ENCODE peak calls at places on chromosome 10, in ten cellular contexts. One of them, this sample, is unnamed.

GRCh38 chr10:10120671-10121070 is 897.0 kb upstream of the CELF2 start:
- DNase-seq in fibroblast of mammary gland: no peak
- DNase-seq in A549: no peak
- DNase-seq in IMR-90: no peak
- DNase-seq in psoas muscle: no peak
- DNase-seq in upper lobe of right lung: no peak
- DNase-seq in gastrocnemius medialis: no peak
- DNase-seq in mucosa of descending colon: no peak
- DNase-seq in colonic mucosa: no peak
- DNase-seq in HCT116: no peak
- DNase-seq in this sample: no peak

GRCh38 chr10:33085313-33085833 is 127.3 kb upstream of the ITGB1 start:
- DNase-seq in fibroblast of mammary gland: no peak
- DNase-seq in A549: no peak
- DNase-seq in IMR-90: no peak
- DNase-seq in psoas muscle: no peak
- DNase-seq in upper lobe of right lung: no peak
- DNase-seq in gastrocnemius medialis: no peak
- DNase-seq in mucosa of descending colon: no peak
- DNase-seq in colonic mucosa: no peak
- DNase-seq in HCT116: no peak
- DNase-seq in this sample: no peak

GRCh38 chr10:124619195-124619594 is 125.0 kb downstream of the FAM53B start:
- DNase-seq in fibroblast of mammary gland: no peak
- DNase-seq in A549: no peak
- DNase-seq in IMR-90: peak
- DNase-seq in psoas muscle: no peak
- DNase-seq in upper lobe of right lung: no peak
- DNase-seq in gastrocnemius medialis: no peak
- DNase-seq in mucosa of descending colon: no peak
- DNase-seq in colonic mucosa: peak
- DNase-seq in HCT116: no peak
- DNase-seq in this sample: no peak

GRCh38 chr10:125707852-125708468 is 11.5 kb upstream of the EDRF1 start:
- DNase-seq in fibroblast of mammary gland: peak
- DNase-seq in A549: peak
- DNase-seq in IMR-90: peak
- DNase-seq in psoas muscle: no peak
- DNase-seq in upper lobe of right lung: no peak
- DNase-seq in gastrocnemius medialis: no peak
- DNase-seq in mucosa of descending colon: no peak
- DNase-seq in colonic mucosa: no peak
- DNase-seq in HCT116: peak
- DNase-seq in this sample: no peak

GRCh38 chr10:8331896-8332729 is 277.6 kb downstream of the GATA3 start:
- DNase-seq in fibroblast of mammary gland: peak
- DNase-seq in A549: peak
- DNase-seq in IMR-90: peak
- DNase-seq in psoas muscle: peak
- DNase-seq in upper lobe of right lung: peak
- DNase-seq in gastrocnemius medialis: no peak
- DNase-seq in mucosa of descending colon: peak
- DNase-seq in colonic mucosa: peak
- DNase-seq in HCT116: no peak
- DNase-seq in this sample: peak

GRCh38 chr10:132626761-132627735 is 89.5 kb downstream of the INPP5A start:
- DNase-seq in fibroblast of mammary gland: no peak
- DNase-seq in A549: no peak
- DNase-seq in IMR-90: no peak
- DNase-seq in psoas muscle: peak
- DNase-seq in upper lobe of right lung: peak
- DNase-seq in gastrocnemius medialis: no peak
- DNase-seq in mucosa of descending colon: no peak
- DNase-seq in colonic mucosa: no peak
- DNase-seq in HCT116: no peak
- DNase-seq in this sample: no peak

GRCh38 chr10:86821600-86821999 is 65.2 kb downstream of the BMPR1A start:
- DNase-seq in fibroblast of mammary gland: peak
- DNase-seq in A549: no peak
- DNase-seq in IMR-90: peak
- DNase-seq in psoas muscle: no peak
- DNase-seq in upper lobe of right lung: no peak
- DNase-seq in gastrocnemius medialis: no peak
- DNase-seq in mucosa of descending colon: no peak
- DNase-seq in colonic mucosa: no peak
- DNase-seq in HCT116: no peak
- DNase-seq in this sample: no peak

GRCh38 chr10:17201165-17202013 is at the start of gene TRDMT1:
- DNase-seq in fibroblast of mammary gland: peak
- DNase-seq in A549: peak
- DNase-seq in IMR-90: peak
- DNase-seq in psoas muscle: peak
- DNase-seq in upper lobe of right lung: peak
- DNase-seq in gastrocnemius medialis: peak
- DNase-seq in mucosa of descending colon: peak
- DNase-seq in colonic mucosa: peak
- DNase-seq in HCT116: peak
- DNase-seq in this sample: peak

GRCh38 chr10:7233259-7233991 is 177.4 kb downstream of the SFMBT2 start:
- DNase-seq in fibroblast of mammary gland: no peak
- DNase-seq in A549: no peak
- DNase-seq in IMR-90: no peak
- DNase-seq in psoas muscle: no peak
- DNase-seq in upper lobe of right lung: peak
- DNase-seq in gastrocnemius medialis: peak
- DNase-seq in mucosa of descending colon: no peak
- DNase-seq in colonic mucosa: no peak
- DNase-seq in HCT116: no peak
- DNase-seq in this sample: no peak

GRCh38 chr10:35940067-35940989 is 298.2 kb upstream of the FZD8 start:
- DNase-seq in fibroblast of mammary gland: peak
- DNase-seq in A549: no peak
- DNase-seq in IMR-90: peak
- DNase-seq in psoas muscle: no peak
- DNase-seq in upper lobe of right lung: no peak
- DNase-seq in gastrocnemius medialis: no peak
- DNase-seq in mucosa of descending colon: peak
- DNase-seq in colonic mucosa: peak
- DNase-seq in HCT116: no peak
- DNase-seq in this sample: peak

GRCh38 chr10:71239946-71240795 is 27.8 kb downstream of the UNC5B start:
- DNase-seq in fibroblast of mammary gland: no peak
- DNase-seq in A549: no peak
- DNase-seq in IMR-90: no peak
- DNase-seq in psoas muscle: peak
- DNase-seq in upper lobe of right lung: no peak
- DNase-seq in gastrocnemius medialis: no peak
- DNase-seq in mucosa of descending colon: no peak
- DNase-seq in colonic mucosa: no peak
- DNase-seq in HCT116: no peak
- DNase-seq in this sample: peak

GRCh38 chr10:121070257-121070656 is 219.1 kb downstream of the WDR11 start:
- DNase-seq in fibroblast of mammary gland: no peak
- DNase-seq in A549: peak
- DNase-seq in IMR-90: no peak
- DNase-seq in psoas muscle: no peak
- DNase-seq in upper lobe of right lung: no peak
- DNase-seq in gastrocnemius medialis: no peak
- DNase-seq in mucosa of descending colon: peak
- DNase-seq in colonic mucosa: peak
- DNase-seq in HCT116: peak
- DNase-seq in this sample: no peak

GRCh38 chr10:108789911-108790310 is 1133.4 kb downstream of the XPNPEP1 start:
- DNase-seq in fibroblast of mammary gland: peak
- DNase-seq in A549: no peak
- DNase-seq in IMR-90: peak
- DNase-seq in psoas muscle: no peak
- DNase-seq in upper lobe of right lung: no peak
- DNase-seq in gastrocnemius medialis: no peak
- DNase-seq in mucosa of descending colon: no peak
- DNase-seq in colonic mucosa: no peak
- DNase-seq in HCT116: no peak
- DNase-seq in this sample: no peak

GRCh38 chr10:32348297-32349198 is 1.6 kb upstream of the EPC1 start:
- DNase-seq in fibroblast of mammary gland: no peak
- DNase-seq in A549: no peak
- DNase-seq in IMR-90: no peak
- DNase-seq in psoas muscle: no peak
- DNase-seq in upper lobe of right lung: no peak
- DNase-seq in gastrocnemius medialis: no peak
- DNase-seq in mucosa of descending colon: no peak
- DNase-seq in colonic mucosa: no peak
- DNase-seq in HCT116: no peak
- DNase-seq in this sample: no peak

GRCh38 chr10:4767033-4767814 is 58.8 kb upstream of the AKR1E2 start:
- DNase-seq in fibroblast of mammary gland: peak
- DNase-seq in A549: peak
- DNase-seq in IMR-90: peak
- DNase-seq in psoas muscle: no peak
- DNase-seq in upper lobe of right lung: no peak
- DNase-seq in gastrocnemius medialis: no peak
- DNase-seq in mucosa of descending colon: peak
- DNase-seq in colonic mucosa: peak
- DNase-seq in HCT116: peak
- DNase-seq in this sample: no peak

GRCh38 chr10:97795886-97796285 is 24.1 kb upstream of the SFRP5 start:
- DNase-seq in fibroblast of mammary gland: no peak
- DNase-seq in A549: no peak
- DNase-seq in IMR-90: no peak
- DNase-seq in psoas muscle: no peak
- DNase-seq in upper lobe of right lung: no peak
- DNase-seq in gastrocnemius medialis: no peak
- DNase-seq in mucosa of descending colon: no peak
- DNase-seq in colonic mucosa: no peak
- DNase-seq in HCT116: no peak
- DNase-seq in this sample: no peak
- TF ChIP-seq CTCF in fibroblast of mammary gland: no peak
- TF ChIP-seq CTCF in A549: no peak
- TF ChIP-seq CTCF in IMR-90: no peak
- TF ChIP-seq CTCF in psoas muscle: no peak
- TF ChIP-seq CTCF in upper lobe of right lung: no peak
- TF ChIP-seq CTCF in gastrocnemius medialis: no peak
- TF ChIP-seq CTCF in mucosa of descending colon: no peak
- TF ChIP-seq CTCF in colonic mucosa: no peak
- TF ChIP-seq CTCF in HCT116: peak
- TF ChIP-seq CTCF in this sample: peak

GRCh38 chr10:12606461-12606860 is 257.1 kb downstream of the CAMK1D start:
- DNase-seq in fibroblast of mammary gland: no peak
- DNase-seq in A549: no peak
- DNase-seq in IMR-90: no peak
- DNase-seq in psoas muscle: no peak
- DNase-seq in upper lobe of right lung: no peak
- DNase-seq in gastrocnemius medialis: no peak
- DNase-seq in mucosa of descending colon: peak
- DNase-seq in colonic mucosa: peak
- DNase-seq in HCT116: no peak
- DNase-seq in this sample: no peak
- H3K4me3 ChIP-seq in fibroblast of mammary gland: no peak
- H3K4me3 ChIP-seq in A549: no peak
- H3K4me3 ChIP-seq in IMR-90: no peak
- H3K4me3 ChIP-seq in psoas muscle: no peak
- H3K4me3 ChIP-seq in upper lobe of right lung: no peak
- H3K4me3 ChIP-seq in gastrocnemius medialis: no peak
- H3K4me3 ChIP-seq in mucosa of descending colon: no peak
- H3K4me3 ChIP-seq in colonic mucosa: peak
- H3K4me3 ChIP-seq in HCT116: no peak
- H3K4me3 ChIP-seq in this sample: no peak

GRCh38 chr10:103072891-103073290 is 120.2 kb downstream of the NT5C2 start:
- DNase-seq in fibroblast of mammary gland: no peak
- DNase-seq in A549: no peak
- DNase-seq in IMR-90: no peak
- DNase-seq in psoas muscle: no peak
- DNase-seq in upper lobe of right lung: no peak
- DNase-seq in gastrocnemius medialis: no peak
- DNase-seq in mucosa of descending colon: no peak
- DNase-seq in colonic mucosa: no peak
- DNase-seq in HCT116: no peak
- DNase-seq in this sample: no peak

GRCh38 chr10:103072276-103072675 is 120.8 kb downstream of the NT5C2 start:
- DNase-seq in fibroblast of mammary gland: no peak
- DNase-seq in A549: no peak
- DNase-seq in IMR-90: no peak
- DNase-seq in psoas muscle: no peak
- DNase-seq in upper lobe of right lung: no peak
- DNase-seq in gastrocnemius medialis: no peak
- DNase-seq in mucosa of descending colon: no peak
- DNase-seq in colonic mucosa: no peak
- DNase-seq in HCT116: no peak
- DNase-seq in this sample: no peak

GRCh38 chr10:103067951-103068350 is 125.1 kb downstream of the NT5C2 start:
- DNase-seq in fibroblast of mammary gland: peak
- DNase-seq in A549: no peak
- DNase-seq in IMR-90: peak
- DNase-seq in psoas muscle: no peak
- DNase-seq in upper lobe of right lung: no peak
- DNase-seq in gastrocnemius medialis: no peak
- DNase-seq in mucosa of descending colon: no peak
- DNase-seq in colonic mucosa: no peak
- DNase-seq in HCT116: no peak
- DNase-seq in this sample: no peak

GRCh38 chr10:103067484-103067883 is 125.6 kb downstream of the NT5C2 start:
- DNase-seq in fibroblast of mammary gland: no peak
- DNase-seq in A549: no peak
- DNase-seq in IMR-90: no peak
- DNase-seq in psoas muscle: no peak
- DNase-seq in upper lobe of right lung: no peak
- DNase-seq in gastrocnemius medialis: no peak
- DNase-seq in mucosa of descending colon: no peak
- DNase-seq in colonic mucosa: no peak
- DNase-seq in HCT116: no peak
- DNase-seq in this sample: no peak

GRCh38 chr10:103069453-103070331 is 123.4 kb downstream of the NT5C2 start:
- DNase-seq in fibroblast of mammary gland: peak
- DNase-seq in A549: peak
- DNase-seq in IMR-90: peak
- DNase-seq in psoas muscle: peak
- DNase-seq in upper lobe of right lung: peak
- DNase-seq in gastrocnemius medialis: no peak
- DNase-seq in mucosa of descending colon: peak
- DNase-seq in colonic mucosa: peak
- DNase-seq in HCT116: peak
- DNase-seq in this sample: peak
- TF ChIP-seq CTCF in fibroblast of mammary gland: peak
- TF ChIP-seq CTCF in A549: peak
- TF ChIP-seq CTCF in IMR-90: peak
- TF ChIP-seq CTCF in psoas muscle: peak
- TF ChIP-seq CTCF in upper lobe of right lung: peak
- TF ChIP-seq CTCF in gastrocnemius medialis: peak
- TF ChIP-seq CTCF in mucosa of descending colon: peak
- TF ChIP-seq CTCF in colonic mucosa: peak
- TF ChIP-seq CTCF in HCT116: peak
- TF ChIP-seq CTCF in this sample: peak

DNA sequence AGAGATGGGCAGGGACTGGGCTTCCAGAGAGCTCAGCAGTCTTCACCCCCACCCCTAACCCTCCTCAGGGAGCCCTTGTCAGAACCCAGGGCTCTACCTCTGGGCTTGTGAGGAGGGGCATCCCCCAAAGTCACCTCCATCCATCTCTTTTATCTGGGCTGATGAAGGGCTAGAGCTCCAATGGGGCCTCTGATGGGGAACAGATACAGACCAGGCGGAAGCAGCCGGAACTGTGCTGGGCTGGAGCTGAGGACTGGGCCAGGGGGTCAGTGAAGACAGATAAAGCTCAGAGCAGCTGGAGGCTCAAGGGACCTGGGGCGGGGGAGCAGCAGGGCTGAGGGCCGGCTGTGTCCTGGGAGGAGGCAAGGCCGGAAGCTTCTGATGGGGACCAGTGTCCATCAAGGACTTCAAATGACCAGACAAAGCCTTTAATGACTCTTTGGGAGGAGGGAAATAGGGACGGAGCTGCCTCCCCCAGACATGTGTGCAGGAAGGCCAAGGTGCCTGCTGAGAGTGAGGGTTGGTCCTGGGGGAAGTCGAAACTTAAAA is 10.2 kb downstream of the KAZALD1 start:
- DNase-seq in fibroblast of mammary gland: no peak
- DNase-seq in A549: no peak
- DNase-seq in IMR-90: no peak
- DNase-seq in psoas muscle: no peak
- DNase-seq in upper lobe of right lung: no peak
- DNase-seq in gastrocnemius medialis: no peak
- DNase-seq in mucosa of descending colon: no peak
- DNase-seq in colonic mucosa: no peak
- DNase-seq in HCT116: no peak
- DNase-seq in this sample: no peak
- H3K4me3 ChIP-seq in fibroblast of mammary gland: no peak
- H3K4me3 ChIP-seq in A549: no peak
- H3K4me3 ChIP-seq in IMR-90: no peak
- H3K4me3 ChIP-seq in psoas muscle: no peak
- H3K4me3 ChIP-seq in upper lobe of right lung: no peak
- H3K4me3 ChIP-seq in gastrocnemius medialis: no peak
- H3K4me3 ChIP-seq in mucosa of descending colon: no peak
- H3K4me3 ChIP-seq in colonic mucosa: no peak
- H3K4me3 ChIP-seq in HCT116: no peak
- H3K4me3 ChIP-seq in this sample: no peak